ENCODE peak calls at places on chromosomes 2 and 18, in nine cellular contexts. G is suprapubic skin, W is breast epithelium, R is IMR-90, N is heart left ventricle, K is spleen, L is K562, C is upper lobe of left lung, O is endothelial cell of umbilical vein. X is an unnamed sample.

GRCh38 chr18:50111398-50111797 is 83.5 kb downstream of the MYO5B start:
- DNase-seq in G (no peak), W (no peak), R (no peak), N (no peak), K (no peak), L (no peak), C (no peak), O (no peak), X (no peak)

GRCh38 chr2:104434363-104434792 is 419.5 kb upstream of the POU3F3 start:
- DNase-seq in G (no peak), W (no peak), R (no peak), N (no peak), K (no peak), L (no peak), C (no peak), O (no peak), X (peak)

GRCh38 chr18:9366126-9366714 is 31.6 kb downstream of the TWSG1 start:
- DNase-seq in G (no peak), W (peak), R (peak), N (peak), K (no peak), L (no peak), C (no peak), O (peak), X (no peak)

GRCh38 chr18:75141734-75142133 is 67.2 kb downstream of the PTGR3 start:
- DNase-seq in G (no peak), W (no peak), R (no peak), N (no peak), K (no peak), L (no peak), C (no peak), O (no peak), X (no peak)

GRCh38 chr2:190533175-190533967 is 1.2 kb downstream of the NEMP2 start:
- DNase-seq in G (no peak), W (no peak), R (no peak), N (no peak), K (no peak), L (no peak), C (no peak), O (no peak), X (no peak)

GRCh38 chr2:69309336-69310048 is 77.5 kb downstream of the GFPT1 start:
- DNase-seq in G (no peak), W (no peak), R (peak), N (peak), K (no peak), L (no peak), C (no peak), O (peak), X (no peak)

GRCh38 chr2:44936715-44937687 is 4.5 kb upstream of the SIX3 start:
- DNase-seq in G (no peak), W (peak), R (no peak), N (no peak), K (peak), L (no peak), C (peak), O (no peak), X (no peak)

GRCh38 chr2:64263315-64263714 is 119.1 kb upstream of the PELI1 start:
- DNase-seq in G (no peak), W (no peak), R (peak), N (no peak), K (no peak), L (no peak), C (no peak), O (peak), X (no peak)

GRCh38 chr18:24296273-24296672 is 101.4 kb downstream of the OSBPL1A start:
- DNase-seq in G (no peak), W (no peak), R (peak), N (no peak), K (no peak), L (no peak), C (no peak), O (no peak), X (no peak)

GRCh38 chr2:140929866-140930265 is 1201.0 kb downstream of the LRP1B start:
- DNase-seq in G (no peak), W (no peak), R (no peak), N (no peak), K (no peak), L (no peak), C (no peak), O (no peak), X (no peak)

GRCh38 chr2:149409506-149409905 is 79.1 kb downstream of the LYPD6 start:
- DNase-seq in G (no peak), W (no peak), R (no peak), N (no peak), K (no peak), L (no peak), C (no peak), O (no peak), X (no peak)

GRCh38 chr2:236628981-236629605 is 59.5 kb downstream of the ACKR3 start:
- DNase-seq in G (peak), W (no peak), R (no peak), N (peak), K (peak), L (no peak), C (no peak), O (no peak), X (no peak)

GRCh38 chr18:79637181-79637920 is 42.3 kb upstream of the CTDP1 start:
- DNase-seq in G (peak), W (no peak), R (no peak), N (no peak), K (peak), L (no peak), C (no peak), O (no peak), X (no peak)

GRCh38 chr2:230944804-230945372 is 19.8 kb upstream of the GPR55 start:
- DNase-seq in G (no peak), W (no peak), R (no peak), N (no peak), K (no peak), L (no peak), C (no peak), O (no peak), X (no peak)
- H3K27ac ChIP-seq in G (no peak), W (no peak), R (no peak), N (no peak), K (no peak), L (no peak), C (no peak), O (no peak), X (no peak)

GRCh38 chr2:70554338-70554892 is 789 bp upstream of the TGFA start:
- DNase-seq in G (no peak), W (no peak), R (no peak), N (no peak), K (no peak), L (no peak), C (no peak), O (no peak), X (no peak)
- TF ChIP-seq CTCF in G (no peak), W (peak), R (no peak), N (no peak), K (peak), L (no peak), C (no peak), O (no peak), X (peak)

DNA sequence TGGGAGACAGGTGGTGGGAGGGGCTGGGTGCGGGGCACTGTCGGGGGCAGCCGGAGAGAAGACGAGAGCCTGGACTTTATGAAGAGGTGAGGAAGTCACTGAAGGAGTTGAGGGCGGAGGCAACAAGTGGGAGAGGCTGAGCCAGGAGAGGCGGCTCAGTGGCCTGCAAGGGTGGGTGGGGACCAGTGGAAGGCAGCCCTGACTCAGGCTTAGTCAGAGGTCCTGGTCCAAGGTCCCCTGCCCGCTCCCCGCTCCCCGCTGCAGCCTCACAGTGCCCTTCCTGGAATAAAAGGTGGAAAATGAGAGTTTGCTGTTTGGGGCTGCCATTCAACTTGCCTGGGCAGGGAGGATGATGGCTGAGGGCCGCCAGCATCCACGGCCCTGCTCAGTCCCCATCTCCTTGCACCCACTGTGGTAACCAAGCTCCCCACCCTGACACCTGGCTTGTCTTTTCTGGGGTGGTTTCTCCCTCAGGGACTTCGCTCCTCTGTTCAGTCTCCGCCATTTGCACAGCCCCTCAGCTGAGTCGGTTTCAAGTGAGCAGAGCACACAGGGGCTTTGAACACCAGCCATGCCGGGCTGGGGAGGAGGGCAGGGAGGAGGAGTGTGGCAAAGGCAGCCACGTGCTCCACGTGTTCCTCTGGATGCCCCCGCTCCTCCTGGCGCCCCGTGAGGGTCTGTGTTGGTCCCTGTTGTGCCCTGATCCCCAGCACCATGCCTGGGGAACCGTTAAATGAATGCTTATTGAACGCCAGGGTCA is 13.7 kb upstream of the RALB start:
- DNase-seq in G (no peak), W (peak), R (peak), N (no peak), K (peak), L (peak), C (no peak), O (peak), X (peak)
- TF ChIP-seq POLR2A in G (no peak), W (no peak), R (no peak), N (no peak), K (no peak), L (no peak), C (no peak), O (peak), X (no peak)

DNA sequence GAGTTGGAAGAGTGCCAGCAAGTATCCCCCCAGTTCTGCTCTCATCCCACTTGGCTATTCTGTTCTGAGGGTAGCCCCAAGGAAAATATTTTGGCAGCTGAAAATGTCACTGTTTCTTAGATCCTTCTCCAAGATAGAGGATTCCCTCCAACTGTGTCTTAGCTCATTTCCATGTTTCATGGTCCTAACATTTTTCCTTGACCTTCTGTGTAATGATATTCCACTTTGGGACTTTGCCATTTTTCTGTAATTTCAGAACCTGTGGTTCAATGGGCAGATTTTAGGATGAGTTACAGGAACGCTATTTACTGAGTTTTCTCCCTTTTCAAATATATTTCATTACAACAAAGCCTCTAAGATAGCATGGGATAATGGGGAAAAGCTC is 34.7 kb downstream of the NHEJ1 start:
- DNase-seq in G (no peak), W (no peak), R (no peak), N (no peak), K (no peak), L (no peak), C (no peak), O (no peak), X (no peak)
- H3K27ac ChIP-seq in G (no peak), W (peak), R (no peak), N (no peak), K (no peak), L (no peak), C (no peak), O (no peak), X (peak)

GRCh38 chr18:46722051-46722450 is 34.8 kb downstream of the ST8SIA5 start:
- DNase-seq in G (peak), W (no peak), R (no peak), N (no peak), K (no peak), L (no peak), C (no peak), O (no peak), X (no peak)
- TF ChIP-seq CTCF in G (no peak), W (no peak), R (no peak), N (no peak), K (no peak), L (no peak), C (no peak), O (no peak), X (no peak)

GRCh38 chr2:86439879-86440630 is 1.1 kb upstream of the KDM3A start:
- DNase-seq in G (no peak), W (no peak), R (no peak), N (no peak), K (no peak), L (no peak), C (no peak), O (peak), X (no peak)

GRCh38 chr2:86442642-86443005 is 1.5 kb downstream of the KDM3A start:
- DNase-seq in G (peak), W (peak), R (peak), N (peak), K (peak), L (peak), C (peak), O (peak), X (peak)

GRCh38 chr2:86441392-86441788 is 219 bp downstream of the KDM3A start:
- DNase-seq in G (peak), W (no peak), R (no peak), N (no peak), K (no peak), L (no peak), C (no peak), O (no peak), X (no peak)

GRCh38 chr2:86441789-86442641 is 844 bp downstream of the KDM3A start:
- DNase-seq in G (peak), W (peak), R (peak), N (peak), K (peak), L (peak), C (peak), O (peak), X (peak)

DNA sequence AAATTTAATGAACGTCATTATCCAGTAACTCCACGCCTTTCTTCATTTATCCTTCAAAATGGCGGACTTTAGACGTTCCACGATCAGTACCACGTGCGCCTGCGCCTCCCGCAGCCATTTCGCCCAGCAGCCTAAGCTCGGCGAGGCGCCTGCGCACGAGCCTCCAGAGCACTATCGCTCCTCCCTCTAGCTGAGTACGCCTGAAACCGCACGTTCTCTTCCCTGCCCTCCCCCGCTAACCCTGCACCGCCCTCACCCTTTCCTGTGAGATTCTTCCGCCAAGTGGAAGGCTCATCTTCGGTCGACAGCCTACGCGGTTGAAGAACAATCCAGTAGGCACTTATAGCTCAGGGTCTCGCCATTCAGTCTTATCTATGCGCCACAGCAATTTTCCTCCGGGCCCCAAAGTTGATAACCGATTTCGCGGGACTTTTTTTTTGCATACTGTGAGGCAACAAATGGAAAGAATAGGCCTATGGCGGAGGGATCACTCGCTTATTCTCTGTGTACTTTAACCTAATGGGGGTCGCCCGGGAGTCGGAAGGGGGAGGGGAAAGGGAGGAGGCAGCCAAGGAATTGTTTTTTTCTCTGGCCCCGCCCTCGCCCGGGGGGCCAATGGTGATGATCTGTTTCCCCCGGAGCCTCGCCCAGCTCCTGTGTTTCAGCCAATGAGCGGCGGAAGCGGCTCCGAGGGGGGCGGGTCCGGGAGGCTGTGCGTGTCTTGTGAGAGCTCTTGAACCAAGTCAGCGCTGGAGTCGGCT is at the start of gene KDM3A:
- DNase-seq in G (peak), W (peak), R (peak), N (peak), K (peak), L (peak), C (peak), O (peak), X (peak)
- TF ChIP-seq POLR2A in G (peak), W (peak), R (no peak), N (peak), K (no peak), L (no peak), C (no peak), O (no peak), X (no peak)

DNA sequence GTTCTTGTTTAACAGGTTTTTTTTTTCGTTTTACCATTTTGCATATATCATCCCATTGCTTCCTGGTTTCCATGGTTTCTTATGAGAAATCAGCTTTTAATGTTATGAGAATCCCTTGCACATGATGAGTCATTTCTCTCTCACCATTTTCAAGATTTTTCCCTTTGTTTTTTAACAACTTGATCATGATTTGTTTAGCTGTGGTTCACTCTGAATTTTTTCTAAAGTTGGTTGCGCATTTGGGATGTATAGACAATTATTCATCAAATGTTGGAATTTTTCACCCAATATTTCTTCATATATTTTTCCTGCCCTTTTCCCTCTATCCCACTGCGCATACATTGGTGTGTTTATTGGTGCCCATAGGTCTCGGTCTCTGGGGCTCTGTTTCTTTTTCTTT is 42.4 kb upstream of the BIN1 start:
- DNase-seq in G (no peak), W (no peak), R (peak), N (no peak), K (no peak), L (no peak), C (no peak), O (peak), X (no peak)
- H3K27ac ChIP-seq in G (no peak), W (no peak), R (no peak), N (no peak), K (no peak), L (no peak), C (no peak), O (peak), X (no peak)

DNA sequence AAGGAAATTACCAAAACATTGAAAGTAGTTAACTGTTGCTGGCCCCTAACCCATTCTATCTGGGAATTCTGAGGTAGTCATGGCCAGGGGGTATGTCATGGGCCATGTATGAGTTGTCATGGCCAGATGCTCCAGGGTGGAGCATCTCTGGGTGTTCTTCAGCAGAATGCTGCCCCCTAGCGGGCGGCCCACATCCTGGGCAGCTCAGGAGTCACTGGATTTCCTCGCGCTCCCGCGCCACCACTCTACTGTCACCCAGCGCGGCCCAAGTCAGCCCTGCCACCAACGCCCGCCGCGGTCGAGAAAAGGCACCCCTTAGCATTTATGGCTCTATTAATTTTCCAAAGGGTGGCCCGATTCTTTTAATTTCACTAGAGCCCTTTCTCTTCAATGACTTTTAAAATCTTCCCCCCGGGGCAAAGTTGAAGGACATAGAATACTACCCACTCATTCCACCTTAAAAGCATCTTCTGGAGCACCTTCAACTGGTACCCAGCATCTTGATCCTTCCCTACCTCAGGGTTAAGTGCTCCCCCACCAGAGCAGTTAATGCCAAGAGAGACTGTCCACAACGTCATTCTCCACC is 41.6 kb downstream of the PKDCC start:
- DNase-seq in G (peak), W (no peak), R (peak), N (peak), K (peak), L (peak), C (peak), O (peak), X (no peak)
- TF ChIP-seq CTCF in G (peak), W (peak), R (peak), N (peak), K (peak), L (peak), C (peak), O (peak), X (peak)

GRCh38 chr2:222655748-222656543 is at the start of gene FARSB:
- DNase-seq in G (peak), W (peak), R (peak), N (peak), K (peak), L (peak), C (peak), O (peak), X (peak)
- TF ChIP-seq POLR2A in G (no peak), W (no peak), R (peak), N (peak), K (no peak), L (peak), C (peak), O (peak), X (peak)